ENCODE peak calls at places on chromosomes 2 and 18, in six cellular contexts. X is H9, B is neuronal stem cell, I is H1, A is IMR-90, F is trophoblast cell. T is an unnamed sample.

GRCh38 chr2:238267884-238268680 is 20.3 kb downstream of the PER2 start:
- DNase-seq in I (no peak), X (peak), B (no peak), A (no peak), F (no peak), T (no peak)

GRCh38 chr18:75293591-75293990 is 83.0 kb downstream of the TSHZ1 start:
- DNase-seq in X (no peak), I (no peak), B (no peak), A (peak), F (peak), T (peak)

GRCh38 chr18:34028341-34028740 is 196.4 kb downstream of the NOL4 start:
- DNase-seq in A (no peak), F (no peak), B (no peak), X (no peak), I (no peak), T (no peak)

GRCh38 chr18:54671291-54671881 is 80.3 kb downstream of the DYNAP start:
- DNase-seq in I (no peak), B (no peak), A (peak), F (peak), X (no peak), T (peak)

GRCh38 chr2:69300650-69301049 is 86.4 kb downstream of the GFPT1 start:
- DNase-seq in B (no peak), A (no peak), F (no peak), I (no peak), X (no peak), T (no peak)

GRCh38 chr2:38720613-38721241 is 30.4 kb downstream of the SRSF7 start:
- DNase-seq in X (no peak), A (peak), I (no peak), B (no peak), F (peak), T (no peak)

GRCh38 chr2:216773072-216773471 is 77.7 kb upstream of the IGFBP5 start:
- DNase-seq in A (no peak), I (no peak), X (no peak), B (no peak), F (no peak), T (no peak)

GRCh38 chr2:136384541-136385303 is 266.8 kb upstream of the CXCR4 start:
- DNase-seq in A (peak), F (peak), B (peak), X (peak), I (no peak), T (peak)

GRCh38 chr2:144406111-144406788 is 113.7 kb downstream of the ZEB2 start:
- DNase-seq in I (no peak), X (no peak), A (no peak), B (no peak), F (no peak), T (peak)

GRCh38 chr18:13382990-13383821 is 164.6 kb downstream of the LDLRAD4 start:
- DNase-seq in F (no peak), B (no peak), I (no peak), X (peak), A (no peak), T (no peak)

GRCh38 chr18:31105733-31106132 is 3.5 kb upstream of the DSC2 start:
- DNase-seq in I (no peak), F (no peak), B (no peak), X (no peak), A (no peak), T (no peak)

GRCh38 chr2:121147766-121148165 is 137.2 kb downstream of the TFCP2L1 start:
- DNase-seq in A (no peak), F (no peak), X (no peak), I (no peak), B (no peak), T (no peak)

GRCh38 chr2:157932480-157933205 is 56.5 kb upstream of the ACVR1 start:
- DNase-seq in F (no peak), I (peak), X (peak), B (peak), A (no peak), T (no peak)

GRCh38 chr2:69716555-69717120 is 25.3 kb upstream of the ANXA4 start:
- DNase-seq in I (no peak), F (no peak), B (no peak), X (no peak), A (peak), T (no peak)

GRCh38 chr18:63120541-63121059 is 199.0 kb downstream of the BCL2 start:
- DNase-seq in F (no peak), B (no peak), X (no peak), I (no peak), A (no peak), T (no peak)

GRCh38 chr2:10433948-10434884 is 13.9 kb downstream of the ODC1 start:
- DNase-seq in I (no peak), B (no peak), X (no peak), F (no peak), A (no peak), T (no peak)

GRCh38 chr2:150255528-150255927 is 231.9 kb downstream of the RND3 start:
- DNase-seq in F (no peak), I (no peak), B (no peak), X (no peak), A (peak), T (peak)

GRCh38 chr2:16719409-16719808 is 53.8 kb upstream of the CYRIA start:
- DNase-seq in X (no peak), A (no peak), B (no peak), I (no peak), F (no peak), T (no peak)

GRCh38 chr2:144183744-144184143 is 336.2 kb downstream of the ZEB2 start:
- DNase-seq in B (no peak), F (peak), A (peak), I (no peak), X (no peak), T (no peak)

GRCh38 chr2:96098900-96099590 is 17.3 kb downstream of the ADRA2B start:
- DNase-seq in F (no peak), X (peak), B (no peak), I (no peak), A (no peak), T (no peak)

GRCh38 chr2:186348200-186348599 is 137.9 kb upstream of the ZC3H15 start:
- DNase-seq in X (no peak), I (no peak), B (no peak), F (no peak), A (no peak), T (peak)

GRCh38 chr2:215060851-215061541 is 77.4 kb downstream of the ABCA12 start:
- DNase-seq in I (no peak), B (no peak), A (no peak), X (no peak), F (no peak), T (no peak)

GRCh38 chr2:172452845-172453244 is 25.5 kb downstream of the ITGA6 start:
- DNase-seq in X (no peak), A (no peak), B (no peak), I (no peak), F (peak), T (no peak)

GRCh38 chr2:11006191-11006590 is 94.5 kb downstream of the KCNF1 start:
- DNase-seq in I (no peak), X (no peak), B (no peak), A (no peak), F (no peak), T (no peak)

GRCh38 chr2:46779447-46779941 is 136.1 kb downstream of the MCFD2 start:
- DNase-seq in I (no peak), F (peak), B (no peak), A (peak), X (no peak), T (peak)

GRCh38 chr2:46977899-46978298 is 62.3 kb upstream of the MCFD2 start:
- DNase-seq in B (no peak), F (no peak), I (no peak), X (no peak), A (no peak), T (no peak)

GRCh38 chr18:79458131-79458838 is 62.6 kb downstream of the NFATC1 start:
- DNase-seq in A (peak), F (peak), B (peak), I (no peak), X (no peak), T (peak)

GRCh38 chr2:134127496-134127895 is 126.4 kb upstream of the MGAT5 start:
- DNase-seq in B (no peak), I (no peak), X (no peak), F (no peak), A (no peak), T (no peak)

GRCh38 chr2:116820986-116821385 is 993.5 kb upstream of the DDX18 start:
- DNase-seq in F (no peak), I (no peak), X (no peak), A (no peak), B (no peak), T (no peak)

GRCh38 chr18:5167827-5168226 is 29.2 kb downstream of the AKAIN1 start:
- DNase-seq in B (no peak), A (no peak), X (no peak), F (no peak), I (no peak), T (no peak)

GRCh38 chr2:234690569-234691225 is 193.8 kb upstream of the ARL4C start:
- DNase-seq in F (no peak), A (peak), X (no peak), I (no peak), B (no peak), T (no peak)

GRCh38 chr2:9408641-9409151 is 14.6 kb downstream of the ITGB1BP1 start:
- DNase-seq in X (no peak), A (no peak), B (no peak), F (no peak), I (no peak), T (no peak)

GRCh38 chr18:42190643-42191042 is 235.6 kb downstream of the PIK3C3 start:
- DNase-seq in I (no peak), B (no peak), X (no peak), F (no peak), A (no peak), T (no peak)

GRCh38 chr2:237894396-237894979 is 35.1 kb downstream of the RAMP1 start:
- DNase-seq in A (no peak), I (no peak), F (no peak), X (peak), B (no peak), T (no peak)

GRCh38 chr2:206736935-206737334 is 18.7 kb upstream of the DYTN start:
- DNase-seq in A (no peak), X (no peak), F (no peak), I (no peak), B (no peak), T (no peak)

GRCh38 chr2:159982842-159983785 is 79.3 kb downstream of the PLA2R1 start:
- DNase-seq in I (no peak), B (no peak), X (no peak), F (no peak), A (peak), T (peak)

GRCh38 chr2:172708247-172708646 is 27.4 kb upstream of the RAPGEF4 start:
- DNase-seq in I (no peak), A (no peak), F (no peak), X (no peak), B (no peak), T (no peak)

GRCh38 chr2:110690345-110690965 is 12.6 kb upstream of the BUB1 start:
- DNase-seq in A (no peak), I (no peak), F (no peak), B (no peak), X (no peak), T (no peak)

GRCh38 chr18:28095041-28095440 is 81.9 kb downstream of the CDH2 start:
- DNase-seq in A (peak), B (no peak), F (no peak), X (no peak), I (no peak), T (no peak)

GRCh38 chr2:222306393-222307137 is 7.8 kb upstream of the PAX3 start:
- DNase-seq in B (no peak), I (no peak), X (peak), F (no peak), A (no peak), T (no peak)
- H3K9ac ChIP-seq in B (no peak), I (no peak), X (no peak), F (no peak), A (no peak), T (no peak)

GRCh38 chr18:22831441-22831904 is 101.7 kb upstream of the RBBP8 start:
- DNase-seq in B (no peak), A (peak), I (no peak), X (no peak), F (peak), T (peak)
- H2AFZ ChIP-seq in B (no peak), A (no peak), I (no peak), X (no peak), F (no peak), T (no peak)

GRCh38 chr18:9102391-9103216 is at the start of gene NDUFV2:
- DNase-seq in F (peak), A (peak), B (peak), I (peak), X (peak), T (peak)
- H4K8ac ChIP-seq in F (peak), A (peak), B (no peak), I (peak), X (no peak), T (peak)

GRCh38 chr2:19649785-19650380 is 251.9 kb downstream of the TTC32 start:
- DNase-seq in I (no peak), F (peak), A (peak), X (no peak), B (no peak), T (peak)
- H3K9ac ChIP-seq in I (no peak), F (no peak), A (no peak), X (no peak), B (no peak), T (peak)

DNA sequence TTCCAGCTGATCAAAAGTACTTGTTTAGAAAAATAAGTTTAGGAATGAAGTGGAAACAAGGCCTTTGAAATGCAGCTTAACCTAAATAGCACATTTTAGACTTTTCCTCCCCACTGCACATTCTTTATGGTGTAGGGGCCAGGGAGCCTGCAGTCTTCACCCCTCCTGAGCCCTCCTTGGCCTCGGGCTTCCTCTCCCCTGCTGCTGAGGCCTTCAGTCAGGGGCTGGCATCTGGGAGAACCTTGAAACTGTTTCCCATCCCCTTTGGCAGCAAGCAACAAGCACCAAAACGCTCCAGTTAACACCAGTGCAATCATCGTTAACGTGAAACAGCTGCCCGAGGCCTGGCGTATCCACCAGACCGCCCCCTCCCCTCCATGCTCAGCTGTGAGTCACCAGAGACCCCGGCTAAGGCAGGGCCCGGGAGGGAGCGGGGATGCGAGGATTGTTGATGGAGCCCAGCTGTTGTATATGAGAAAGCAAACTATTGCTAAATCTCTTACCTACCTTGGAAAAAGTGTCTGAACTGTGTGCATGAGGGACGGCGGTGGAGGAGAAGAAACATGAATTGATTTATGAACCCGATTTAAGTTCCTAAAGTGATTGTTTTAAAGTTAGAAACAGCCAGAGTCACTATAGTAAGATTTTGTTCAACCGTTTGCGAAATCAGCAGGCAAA is 5.3 kb downstream of the ZFP36L2 start:
- DNase-seq in F (no peak), X (peak), I (no peak), A (peak), B (peak), T (peak)
- H2AFZ ChIP-seq in F (no peak), X (no peak), I (no peak), A (peak), B (no peak), T (no peak)

DNA sequence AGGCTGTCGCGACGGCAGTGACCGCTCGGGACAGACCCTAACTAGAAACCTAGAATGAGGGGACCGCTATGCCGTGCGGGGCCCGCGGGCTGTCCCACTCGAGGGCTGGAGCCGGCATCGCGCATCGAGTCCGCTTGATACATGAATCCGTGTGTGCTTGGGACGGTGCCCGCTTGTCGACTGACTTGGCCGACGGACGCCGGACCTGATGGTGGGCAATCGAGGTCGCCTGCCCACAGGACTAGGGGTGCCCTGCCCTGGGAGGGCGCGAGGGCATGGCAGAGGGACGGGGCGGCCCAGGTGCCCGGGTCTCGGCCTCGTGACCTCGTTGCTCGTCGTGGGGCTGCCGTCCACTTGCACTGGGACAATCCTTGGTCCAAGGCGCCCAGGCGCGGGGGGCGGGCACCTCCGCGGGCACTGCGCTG is 688 bp upstream of the PTMA start:
- DNase-seq in X (peak), I (no peak), B (no peak), A (no peak), F (peak), T (no peak)
- H4K8ac ChIP-seq in X (peak), I (peak), B (peak), A (peak), F (peak), T (peak)

GRCh38 chr2:230124792-230125452 is 56.2 kb upstream of the SLC16A14 start:
- DNase-seq in B (no peak), A (no peak), I (no peak), X (no peak), F (no peak), T (no peak)
- H3K9ac ChIP-seq in B (no peak), A (no peak), I (no peak), X (no peak), F (no peak), T (no peak)

GRCh38 chr2:184072470-184072869 is 525.9 kb upstream of the ZNF804A start:
- DNase-seq in B (no peak), F (no peak), A (no peak), I (no peak), X (no peak), T (no peak)

DNA sequence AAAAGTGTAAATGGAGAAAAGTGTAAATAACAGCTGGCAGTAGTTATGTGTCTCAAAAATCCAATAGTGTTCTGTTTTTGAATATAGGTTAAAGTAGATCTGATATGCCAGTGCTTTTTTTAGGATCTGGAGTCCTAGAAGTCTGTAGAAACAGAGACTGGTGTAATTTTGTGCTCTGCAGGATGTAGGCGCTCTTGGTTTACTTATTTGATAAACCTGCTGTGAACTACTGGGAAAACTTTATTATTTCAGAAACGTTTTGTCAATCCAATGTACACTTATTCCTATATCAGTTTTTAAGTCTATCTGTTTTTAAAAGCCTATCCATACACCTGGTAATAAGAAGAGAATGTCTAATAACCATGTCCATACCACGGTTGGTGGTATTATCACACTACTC is 530.8 kb upstream of the ZNF804A start:
- DNase-seq in F (no peak), B (no peak), A (no peak), I (no peak), X (no peak), T (no peak)
- H2AFZ ChIP-seq in F (no peak), B (no peak), A (no peak), I (no peak), X (no peak), T (no peak)

DNA sequence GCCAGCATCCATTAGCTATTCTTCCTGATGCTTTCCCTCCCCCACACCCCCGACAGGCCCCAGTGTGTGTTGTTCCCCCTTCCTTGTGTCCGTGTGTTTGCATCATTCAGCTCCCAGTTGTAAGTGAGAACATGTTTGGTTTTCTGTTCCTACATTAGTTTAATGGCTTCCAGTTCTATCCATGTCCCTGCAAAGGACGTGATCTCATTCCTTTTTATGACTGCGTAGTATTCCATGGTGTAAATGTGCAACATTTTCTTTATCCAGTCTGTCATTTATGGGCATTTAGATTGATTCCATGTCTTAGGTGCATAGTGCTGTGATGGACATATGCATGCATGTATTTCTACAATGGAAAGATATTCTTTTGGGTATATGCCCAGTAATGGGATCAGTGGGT is 104.7 kb downstream of the TMEM185B start:
- DNase-seq in B (no peak), I (no peak), A (no peak), X (no peak), F (no peak), T (no peak)
- H4K8ac ChIP-seq in B (no peak), I (no peak), A (no peak), X (no peak), F (no peak), T (no peak)

GRCh38 chr2:66437055-66437454 is 2.1 kb downstream of the MEIS1 start:
- DNase-seq in F (no peak), X (no peak), A (no peak), I (no peak), B (no peak), T (peak)
- H3K9ac ChIP-seq in F (peak), X (no peak), A (peak), I (no peak), B (no peak), T (peak)